ENCODE peak calls at places on chromosomes 7 and 10, in seven cellular contexts. One of them, this sample, is unnamed.

GRCh38 chr10:6195891-6196290 is 6.8 kb upstream of the PFKFB3 start:
- DNase-seq in fibroblast of lung: peak
- DNase-seq in NCI-H1930: no peak
- DNase-seq in stimulated activated naive CD8-positive, alpha-beta T cell treated with anti-CD3 and anti-CD28 coated beads, Interleukin-15, Interleukin-2, amounts not matched to agents 100 U/mL and 50 U/mL, for 24 hours: no peak
- DNase-seq in CD4-positive, CD25-positive, alpha-beta regulatory T cell: no peak
- DNase-seq in central memory CD4-positive, alpha-beta T cell: no peak
- DNase-seq in T-helper 2 cell: no peak
- DNase-seq in this sample: no peak

GRCh38 chr10:112985701-112986510 is 35.9 kb downstream of the TCF7L2 start:
- DNase-seq in fibroblast of lung: peak
- DNase-seq in NCI-H1930: no peak
- DNase-seq in stimulated activated naive CD8-positive, alpha-beta T cell treated with anti-CD3 and anti-CD28 coated beads, Interleukin-15, Interleukin-2, amounts not matched to agents 100 U/mL and 50 U/mL, for 24 hours: peak
- DNase-seq in CD4-positive, CD25-positive, alpha-beta regulatory T cell: no peak
- DNase-seq in central memory CD4-positive, alpha-beta T cell: no peak
- DNase-seq in T-helper 2 cell: no peak
- DNase-seq in this sample: no peak

GRCh38 chr7:14751461-14751860 is 151.1 kb downstream of the DGKB start:
- DNase-seq in fibroblast of lung: no peak
- DNase-seq in NCI-H1930: no peak
- DNase-seq in stimulated activated naive CD8-positive, alpha-beta T cell treated with anti-CD3 and anti-CD28 coated beads, Interleukin-15, Interleukin-2, amounts not matched to agents 100 U/mL and 50 U/mL, for 24 hours: no peak
- DNase-seq in CD4-positive, CD25-positive, alpha-beta regulatory T cell: no peak
- DNase-seq in central memory CD4-positive, alpha-beta T cell: no peak
- DNase-seq in T-helper 2 cell: no peak
- DNase-seq in this sample: no peak

GRCh38 chr10:67156239-67156638 is 230.4 kb downstream of the LRRTM3 start:
- DNase-seq in fibroblast of lung: no peak
- DNase-seq in NCI-H1930: no peak
- DNase-seq in stimulated activated naive CD8-positive, alpha-beta T cell treated with anti-CD3 and anti-CD28 coated beads, Interleukin-15, Interleukin-2, amounts not matched to agents 100 U/mL and 50 U/mL, for 24 hours: no peak
- DNase-seq in CD4-positive, CD25-positive, alpha-beta regulatory T cell: no peak
- DNase-seq in central memory CD4-positive, alpha-beta T cell: no peak
- DNase-seq in T-helper 2 cell: no peak
- DNase-seq in this sample: no peak

GRCh38 chr7:5700391-5700985 is 81.0 kb downstream of the RNF216 start:
- DNase-seq in fibroblast of lung: no peak
- DNase-seq in NCI-H1930: no peak
- DNase-seq in stimulated activated naive CD8-positive, alpha-beta T cell treated with anti-CD3 and anti-CD28 coated beads, Interleukin-15, Interleukin-2, amounts not matched to agents 100 U/mL and 50 U/mL, for 24 hours: no peak
- DNase-seq in CD4-positive, CD25-positive, alpha-beta regulatory T cell: no peak
- DNase-seq in central memory CD4-positive, alpha-beta T cell: no peak
- DNase-seq in T-helper 2 cell: no peak
- DNase-seq in this sample: no peak

GRCh38 chr10:21715531-21716195 is 181.6 kb downstream of the MLLT10 start:
- DNase-seq in fibroblast of lung: peak
- DNase-seq in NCI-H1930: no peak
- DNase-seq in stimulated activated naive CD8-positive, alpha-beta T cell treated with anti-CD3 and anti-CD28 coated beads, Interleukin-15, Interleukin-2, amounts not matched to agents 100 U/mL and 50 U/mL, for 24 hours: no peak
- DNase-seq in CD4-positive, CD25-positive, alpha-beta regulatory T cell: no peak
- DNase-seq in central memory CD4-positive, alpha-beta T cell: no peak
- DNase-seq in T-helper 2 cell: no peak
- DNase-seq in this sample: peak

GRCh38 chr10:87721781-87722180 is 62.1 kb downstream of the PAPSS2 start:
- DNase-seq in fibroblast of lung: no peak
- DNase-seq in NCI-H1930: peak
- DNase-seq in stimulated activated naive CD8-positive, alpha-beta T cell treated with anti-CD3 and anti-CD28 coated beads, Interleukin-15, Interleukin-2, amounts not matched to agents 100 U/mL and 50 U/mL, for 24 hours: no peak
- DNase-seq in CD4-positive, CD25-positive, alpha-beta regulatory T cell: no peak
- DNase-seq in central memory CD4-positive, alpha-beta T cell: no peak
- DNase-seq in T-helper 2 cell: no peak
- DNase-seq in this sample: no peak

GRCh38 chr7:128891110-128891941 is 19.2 kb downstream of the KCP start:
- DNase-seq in fibroblast of lung: no peak
- DNase-seq in NCI-H1930: no peak
- DNase-seq in stimulated activated naive CD8-positive, alpha-beta T cell treated with anti-CD3 and anti-CD28 coated beads, Interleukin-15, Interleukin-2, amounts not matched to agents 100 U/mL and 50 U/mL, for 24 hours: no peak
- DNase-seq in CD4-positive, CD25-positive, alpha-beta regulatory T cell: no peak
- DNase-seq in central memory CD4-positive, alpha-beta T cell: no peak
- DNase-seq in T-helper 2 cell: no peak
- DNase-seq in this sample: peak

GRCh38 chr7:100157334-100158228 is 942 bp downstream of the TRAPPC14 start:
- DNase-seq in fibroblast of lung: peak
- DNase-seq in NCI-H1930: no peak
- DNase-seq in stimulated activated naive CD8-positive, alpha-beta T cell treated with anti-CD3 and anti-CD28 coated beads, Interleukin-15, Interleukin-2, amounts not matched to agents 100 U/mL and 50 U/mL, for 24 hours: peak
- DNase-seq in CD4-positive, CD25-positive, alpha-beta regulatory T cell: no peak
- DNase-seq in central memory CD4-positive, alpha-beta T cell: no peak
- DNase-seq in T-helper 2 cell: no peak
- DNase-seq in this sample: no peak

GRCh38 chr7:47254081-47255006 is 327.6 kb downstream of the TNS3 start:
- DNase-seq in fibroblast of lung: peak
- DNase-seq in NCI-H1930: peak
- DNase-seq in stimulated activated naive CD8-positive, alpha-beta T cell treated with anti-CD3 and anti-CD28 coated beads, Interleukin-15, Interleukin-2, amounts not matched to agents 100 U/mL and 50 U/mL, for 24 hours: peak
- DNase-seq in CD4-positive, CD25-positive, alpha-beta regulatory T cell: peak
- DNase-seq in central memory CD4-positive, alpha-beta T cell: no peak
- DNase-seq in T-helper 2 cell: peak
- DNase-seq in this sample: peak

GRCh38 chr7:156080596-156080995 is 268.3 kb upstream of the SHH start:
- DNase-seq in fibroblast of lung: no peak
- DNase-seq in NCI-H1930: no peak
- DNase-seq in stimulated activated naive CD8-positive, alpha-beta T cell treated with anti-CD3 and anti-CD28 coated beads, Interleukin-15, Interleukin-2, amounts not matched to agents 100 U/mL and 50 U/mL, for 24 hours: no peak
- DNase-seq in CD4-positive, CD25-positive, alpha-beta regulatory T cell: no peak
- DNase-seq in central memory CD4-positive, alpha-beta T cell: no peak
- DNase-seq in T-helper 2 cell: no peak
- DNase-seq in this sample: no peak

GRCh38 chr10:124366343-124366742 is 52.4 kb downstream of the OAT start:
- DNase-seq in fibroblast of lung: no peak
- DNase-seq in NCI-H1930: no peak
- DNase-seq in stimulated activated naive CD8-positive, alpha-beta T cell treated with anti-CD3 and anti-CD28 coated beads, Interleukin-15, Interleukin-2, amounts not matched to agents 100 U/mL and 50 U/mL, for 24 hours: no peak
- DNase-seq in CD4-positive, CD25-positive, alpha-beta regulatory T cell: no peak
- DNase-seq in central memory CD4-positive, alpha-beta T cell: no peak
- DNase-seq in T-helper 2 cell: no peak
- DNase-seq in this sample: no peak

GRCh38 chr10:14306201-14306600 is 24.5 kb downstream of the FRMD4A start:
- DNase-seq in fibroblast of lung: no peak
- DNase-seq in NCI-H1930: no peak
- DNase-seq in stimulated activated naive CD8-positive, alpha-beta T cell treated with anti-CD3 and anti-CD28 coated beads, Interleukin-15, Interleukin-2, amounts not matched to agents 100 U/mL and 50 U/mL, for 24 hours: no peak
- DNase-seq in CD4-positive, CD25-positive, alpha-beta regulatory T cell: no peak
- DNase-seq in central memory CD4-positive, alpha-beta T cell: no peak
- DNase-seq in T-helper 2 cell: no peak
- DNase-seq in this sample: no peak

GRCh38 chr7:66140924-66141323 is 26.3 kb downstream of the CRCP start:
- DNase-seq in fibroblast of lung: peak
- DNase-seq in NCI-H1930: peak
- DNase-seq in stimulated activated naive CD8-positive, alpha-beta T cell treated with anti-CD3 and anti-CD28 coated beads, Interleukin-15, Interleukin-2, amounts not matched to agents 100 U/mL and 50 U/mL, for 24 hours: no peak
- DNase-seq in CD4-positive, CD25-positive, alpha-beta regulatory T cell: no peak
- DNase-seq in central memory CD4-positive, alpha-beta T cell: no peak
- DNase-seq in T-helper 2 cell: no peak
- DNase-seq in this sample: peak

GRCh38 chr10:47443145-47443544 is 40.8 kb downstream of the ANXA8 start:
- DNase-seq in fibroblast of lung: no peak
- DNase-seq in NCI-H1930: no peak
- DNase-seq in stimulated activated naive CD8-positive, alpha-beta T cell treated with anti-CD3 and anti-CD28 coated beads, Interleukin-15, Interleukin-2, amounts not matched to agents 100 U/mL and 50 U/mL, for 24 hours: no peak
- DNase-seq in CD4-positive, CD25-positive, alpha-beta regulatory T cell: no peak
- DNase-seq in central memory CD4-positive, alpha-beta T cell: no peak
- DNase-seq in T-helper 2 cell: no peak
- DNase-seq in this sample: no peak

GRCh38 chr10:23053036-23053435 is 42.3 kb upstream of the MSRB2 start:
- DNase-seq in fibroblast of lung: peak
- DNase-seq in NCI-H1930: no peak
- DNase-seq in stimulated activated naive CD8-positive, alpha-beta T cell treated with anti-CD3 and anti-CD28 coated beads, Interleukin-15, Interleukin-2, amounts not matched to agents 100 U/mL and 50 U/mL, for 24 hours: no peak
- DNase-seq in CD4-positive, CD25-positive, alpha-beta regulatory T cell: no peak
- DNase-seq in central memory CD4-positive, alpha-beta T cell: no peak
- DNase-seq in T-helper 2 cell: no peak
- DNase-seq in this sample: peak

GRCh38 chr7:41977165-41977651 is 259.8 kb downstream of the GLI3 start:
- DNase-seq in fibroblast of lung: peak
- DNase-seq in NCI-H1930: no peak
- DNase-seq in stimulated activated naive CD8-positive, alpha-beta T cell treated with anti-CD3 and anti-CD28 coated beads, Interleukin-15, Interleukin-2, amounts not matched to agents 100 U/mL and 50 U/mL, for 24 hours: no peak
- DNase-seq in CD4-positive, CD25-positive, alpha-beta regulatory T cell: no peak
- DNase-seq in central memory CD4-positive, alpha-beta T cell: no peak
- DNase-seq in T-helper 2 cell: no peak
- DNase-seq in this sample: peak

GRCh38 chr10:49093922-49094321 is 21.4 kb downstream of the VSTM4 start:
- DNase-seq in fibroblast of lung: no peak
- DNase-seq in NCI-H1930: no peak
- DNase-seq in stimulated activated naive CD8-positive, alpha-beta T cell treated with anti-CD3 and anti-CD28 coated beads, Interleukin-15, Interleukin-2, amounts not matched to agents 100 U/mL and 50 U/mL, for 24 hours: no peak
- DNase-seq in CD4-positive, CD25-positive, alpha-beta regulatory T cell: no peak
- DNase-seq in central memory CD4-positive, alpha-beta T cell: no peak
- DNase-seq in T-helper 2 cell: no peak
- DNase-seq in this sample: no peak

GRCh38 chr7:37545619-37546356 is 97.1 kb upstream of the ELMO1 start:
- DNase-seq in fibroblast of lung: no peak
- DNase-seq in NCI-H1930: no peak
- DNase-seq in stimulated activated naive CD8-positive, alpha-beta T cell treated with anti-CD3 and anti-CD28 coated beads, Interleukin-15, Interleukin-2, amounts not matched to agents 100 U/mL and 50 U/mL, for 24 hours: no peak
- DNase-seq in CD4-positive, CD25-positive, alpha-beta regulatory T cell: no peak
- DNase-seq in central memory CD4-positive, alpha-beta T cell: no peak
- DNase-seq in T-helper 2 cell: no peak
- DNase-seq in this sample: no peak

GRCh38 chr10:78413294-78414055 is 379.8 kb downstream of the RPS24 start:
- DNase-seq in fibroblast of lung: peak
- DNase-seq in NCI-H1930: no peak
- DNase-seq in stimulated activated naive CD8-positive, alpha-beta T cell treated with anti-CD3 and anti-CD28 coated beads, Interleukin-15, Interleukin-2, amounts not matched to agents 100 U/mL and 50 U/mL, for 24 hours: no peak
- DNase-seq in CD4-positive, CD25-positive, alpha-beta regulatory T cell: no peak
- DNase-seq in central memory CD4-positive, alpha-beta T cell: no peak
- DNase-seq in T-helper 2 cell: no peak
- DNase-seq in this sample: no peak

GRCh38 chr7:153224890-153225289 is 465.3 kb downstream of the ACTR3B start:
- DNase-seq in fibroblast of lung: no peak
- DNase-seq in NCI-H1930: no peak
- DNase-seq in stimulated activated naive CD8-positive, alpha-beta T cell treated with anti-CD3 and anti-CD28 coated beads, Interleukin-15, Interleukin-2, amounts not matched to agents 100 U/mL and 50 U/mL, for 24 hours: no peak
- DNase-seq in CD4-positive, CD25-positive, alpha-beta regulatory T cell: no peak
- DNase-seq in central memory CD4-positive, alpha-beta T cell: no peak
- DNase-seq in T-helper 2 cell: no peak
- DNase-seq in this sample: no peak

GRCh38 chr7:1961776-1962276 is 270.9 kb downstream of the MAD1L1 start:
- DNase-seq in fibroblast of lung: peak
- DNase-seq in NCI-H1930: no peak
- DNase-seq in stimulated activated naive CD8-positive, alpha-beta T cell treated with anti-CD3 and anti-CD28 coated beads, Interleukin-15, Interleukin-2, amounts not matched to agents 100 U/mL and 50 U/mL, for 24 hours: peak
- DNase-seq in CD4-positive, CD25-positive, alpha-beta regulatory T cell: peak
- DNase-seq in central memory CD4-positive, alpha-beta T cell: peak
- DNase-seq in T-helper 2 cell: peak
- DNase-seq in this sample: no peak

GRCh38 chr7:676246-676971 is 50.1 kb upstream of the DNAAF5 start:
- DNase-seq in fibroblast of lung: no peak
- DNase-seq in NCI-H1930: no peak
- DNase-seq in stimulated activated naive CD8-positive, alpha-beta T cell treated with anti-CD3 and anti-CD28 coated beads, Interleukin-15, Interleukin-2, amounts not matched to agents 100 U/mL and 50 U/mL, for 24 hours: no peak
- DNase-seq in CD4-positive, CD25-positive, alpha-beta regulatory T cell: no peak
- DNase-seq in central memory CD4-positive, alpha-beta T cell: no peak
- DNase-seq in T-helper 2 cell: no peak
- DNase-seq in this sample: no peak

GRCh38 chr7:139571190-139571589 is 47.7 kb downstream of the CLEC2L start:
- DNase-seq in fibroblast of lung: no peak
- DNase-seq in NCI-H1930: no peak
- DNase-seq in stimulated activated naive CD8-positive, alpha-beta T cell treated with anti-CD3 and anti-CD28 coated beads, Interleukin-15, Interleukin-2, amounts not matched to agents 100 U/mL and 50 U/mL, for 24 hours: no peak
- DNase-seq in CD4-positive, CD25-positive, alpha-beta regulatory T cell: no peak
- DNase-seq in central memory CD4-positive, alpha-beta T cell: no peak
- DNase-seq in T-helper 2 cell: no peak
- DNase-seq in this sample: no peak

GRCh38 chr10:131172433-131172832 is 139.1 kb downstream of the TCERG1L start:
- DNase-seq in fibroblast of lung: no peak
- DNase-seq in NCI-H1930: no peak
- DNase-seq in stimulated activated naive CD8-positive, alpha-beta T cell treated with anti-CD3 and anti-CD28 coated beads, Interleukin-15, Interleukin-2, amounts not matched to agents 100 U/mL and 50 U/mL, for 24 hours: no peak
- DNase-seq in CD4-positive, CD25-positive, alpha-beta regulatory T cell: no peak
- DNase-seq in central memory CD4-positive, alpha-beta T cell: no peak
- DNase-seq in T-helper 2 cell: no peak
- DNase-seq in this sample: no peak

GRCh38 chr7:22549667-22550513 is 49.9 kb upstream of the STEAP1B start:
- DNase-seq in fibroblast of lung: peak
- DNase-seq in NCI-H1930: peak
- DNase-seq in stimulated activated naive CD8-positive, alpha-beta T cell treated with anti-CD3 and anti-CD28 coated beads, Interleukin-15, Interleukin-2, amounts not matched to agents 100 U/mL and 50 U/mL, for 24 hours: peak
- DNase-seq in CD4-positive, CD25-positive, alpha-beta regulatory T cell: no peak
- DNase-seq in central memory CD4-positive, alpha-beta T cell: peak
- DNase-seq in T-helper 2 cell: peak
- DNase-seq in this sample: peak

GRCh38 chr7:151769189-151769821 is 107.6 kb downstream of the PRKAG2 start:
- DNase-seq in fibroblast of lung: no peak
- DNase-seq in NCI-H1930: no peak
- DNase-seq in stimulated activated naive CD8-positive, alpha-beta T cell treated with anti-CD3 and anti-CD28 coated beads, Interleukin-15, Interleukin-2, amounts not matched to agents 100 U/mL and 50 U/mL, for 24 hours: peak
- DNase-seq in CD4-positive, CD25-positive, alpha-beta regulatory T cell: peak
- DNase-seq in central memory CD4-positive, alpha-beta T cell: peak
- DNase-seq in T-helper 2 cell: peak
- DNase-seq in this sample: no peak

GRCh38 chr7:30657131-30657530 is 25.1 kb downstream of the CRHR2 start:
- DNase-seq in fibroblast of lung: no peak
- DNase-seq in NCI-H1930: no peak
- DNase-seq in stimulated activated naive CD8-positive, alpha-beta T cell treated with anti-CD3 and anti-CD28 coated beads, Interleukin-15, Interleukin-2, amounts not matched to agents 100 U/mL and 50 U/mL, for 24 hours: no peak
- DNase-seq in CD4-positive, CD25-positive, alpha-beta regulatory T cell: no peak
- DNase-seq in central memory CD4-positive, alpha-beta T cell: no peak
- DNase-seq in T-helper 2 cell: no peak
- DNase-seq in this sample: no peak

GRCh38 chr10:75398630-75399460 is 2.7 kb downstream of the ZNF503 start:
- DNase-seq in fibroblast of lung: peak
- DNase-seq in NCI-H1930: no peak
- DNase-seq in stimulated activated naive CD8-positive, alpha-beta T cell treated with anti-CD3 and anti-CD28 coated beads, Interleukin-15, Interleukin-2, amounts not matched to agents 100 U/mL and 50 U/mL, for 24 hours: no peak
- DNase-seq in CD4-positive, CD25-positive, alpha-beta regulatory T cell: no peak
- DNase-seq in central memory CD4-positive, alpha-beta T cell: no peak
- DNase-seq in T-helper 2 cell: no peak
- DNase-seq in this sample: no peak

GRCh38 chr10:36383349-36383748 is 741.3 kb upstream of the FZD8 start:
- DNase-seq in fibroblast of lung: no peak
- DNase-seq in NCI-H1930: no peak
- DNase-seq in stimulated activated naive CD8-positive, alpha-beta T cell treated with anti-CD3 and anti-CD28 coated beads, Interleukin-15, Interleukin-2, amounts not matched to agents 100 U/mL and 50 U/mL, for 24 hours: no peak
- DNase-seq in CD4-positive, CD25-positive, alpha-beta regulatory T cell: no peak
- DNase-seq in central memory CD4-positive, alpha-beta T cell: no peak
- DNase-seq in T-helper 2 cell: no peak
- DNase-seq in this sample: no peak